ENCODE peak calls at places on chromosome 7, in eight cellular contexts. O is stomach, L is K562, R is left ventricle myocardium inferior, N is WERI-Rb-1, M is mesenchymal stem cell, E is uterus, U is GM12878. C is an unnamed sample.

GRCh38 chr7:116528008-116528789 is 3.4 kb downstream of the CAV1 start:
- DNase-seq in O (no peak), L (no peak), R (peak; percentile 51), N (no peak), M (peak; percentile 98), E (peak; percentile 79), U (no peak), C (no peak)

GRCh38 chr7:22001345-22002004 is 55.8 kb upstream of the CDCA7L start:
- DNase-seq in O (no peak), L (peak; percentile 66), R (no peak), N (no peak), M (peak; percentile 71), E (no peak), U (peak; percentile 13), C (no peak)

GRCh38 chr7:43686991-43687390 is 42.3 kb downstream of the COA1 start:
- DNase-seq in O (no peak), L (no peak), R (no peak), N (no peak), M (no peak), E (no peak), U (no peak), C (no peak)

GRCh38 chr7:117807688-117808087 is 65.6 kb downstream of the CTTNBP2 start:
- DNase-seq in O (no peak), L (no peak), R (no peak), N (no peak), M (no peak), E (no peak), U (no peak), C (no peak)

GRCh38 chr7:83077328-83077727 is 85.4 kb downstream of the PCLO start:
- DNase-seq in O (no peak), L (no peak), R (no peak), N (no peak), M (no peak), E (no peak), U (no peak), C (no peak)

GRCh38 chr7:36396150-36396549 is 6.5 kb downstream of the ANLN start:
- DNase-seq in O (no peak), L (no peak), R (no peak), N (no peak), M (peak; percentile 85), E (no peak), U (no peak), C (no peak)

GRCh38 chr7:141920281-141920680 is 4.1 kb downstream of the OR9A4 start:
- DNase-seq in O (no peak), L (no peak), R (no peak), N (no peak), M (no peak), E (no peak), U (no peak), C (no peak)

GRCh38 chr7:16647435-16647960 is 1.5 kb downstream of the BZW2 start:
- DNase-seq in O (no peak), L (no peak), R (no peak), N (no peak), M (no peak), E (no peak), U (no peak), C (no peak)

GRCh38 chr7:77985974-77986339 is 187.4 kb downstream of the PHTF2 start:
- DNase-seq in O (no peak), L (no peak), R (no peak), N (no peak), M (no peak), E (no peak), U (no peak), C (no peak)

GRCh38 chr7:12458520-12459131 is 55.0 kb upstream of the VWDE start:
- DNase-seq in O (no peak), L (peak; percentile 43), R (no peak), N (peak; percentile 9), M (peak; percentile 62), E (no peak), U (no peak), C (no peak)

GRCh38 chr7:44293561-44294324 is 31.7 kb downstream of the CAMK2B start:
- DNase-seq in O (peak; percentile 25), L (no peak), R (peak; percentile 38), N (peak; percentile 71), M (no peak), E (no peak), U (no peak), C (no peak)

GRCh38 chr7:127650842-127651555 is 995 bp upstream of the SND1 start:
- DNase-seq in O (no peak), L (no peak), R (no peak), N (no peak), M (peak; percentile 70), E (no peak), U (no peak), C (no peak)

GRCh38 chr7:157548691-157549265 is 212.0 kb downstream of the DNAJB6 start:
- DNase-seq in O (no peak), L (no peak), R (no peak), N (peak; percentile 27), M (no peak), E (no peak), U (no peak), C (no peak)

GRCh38 chr7:159240962-159241361 is 96.3 kb upstream of the VIPR2 start:
- DNase-seq in O (no peak), L (no peak), R (no peak), N (no peak), M (no peak), E (no peak), U (no peak), C (no peak)

GRCh38 chr7:139620676-139621344 is 97.3 kb downstream of the CLEC2L start:
- DNase-seq in O (peak; percentile 44), L (peak; percentile 89), R (no peak), N (peak; percentile 64), M (peak; percentile 22), E (peak; percentile 31), U (no peak), C (no peak)

DNA sequence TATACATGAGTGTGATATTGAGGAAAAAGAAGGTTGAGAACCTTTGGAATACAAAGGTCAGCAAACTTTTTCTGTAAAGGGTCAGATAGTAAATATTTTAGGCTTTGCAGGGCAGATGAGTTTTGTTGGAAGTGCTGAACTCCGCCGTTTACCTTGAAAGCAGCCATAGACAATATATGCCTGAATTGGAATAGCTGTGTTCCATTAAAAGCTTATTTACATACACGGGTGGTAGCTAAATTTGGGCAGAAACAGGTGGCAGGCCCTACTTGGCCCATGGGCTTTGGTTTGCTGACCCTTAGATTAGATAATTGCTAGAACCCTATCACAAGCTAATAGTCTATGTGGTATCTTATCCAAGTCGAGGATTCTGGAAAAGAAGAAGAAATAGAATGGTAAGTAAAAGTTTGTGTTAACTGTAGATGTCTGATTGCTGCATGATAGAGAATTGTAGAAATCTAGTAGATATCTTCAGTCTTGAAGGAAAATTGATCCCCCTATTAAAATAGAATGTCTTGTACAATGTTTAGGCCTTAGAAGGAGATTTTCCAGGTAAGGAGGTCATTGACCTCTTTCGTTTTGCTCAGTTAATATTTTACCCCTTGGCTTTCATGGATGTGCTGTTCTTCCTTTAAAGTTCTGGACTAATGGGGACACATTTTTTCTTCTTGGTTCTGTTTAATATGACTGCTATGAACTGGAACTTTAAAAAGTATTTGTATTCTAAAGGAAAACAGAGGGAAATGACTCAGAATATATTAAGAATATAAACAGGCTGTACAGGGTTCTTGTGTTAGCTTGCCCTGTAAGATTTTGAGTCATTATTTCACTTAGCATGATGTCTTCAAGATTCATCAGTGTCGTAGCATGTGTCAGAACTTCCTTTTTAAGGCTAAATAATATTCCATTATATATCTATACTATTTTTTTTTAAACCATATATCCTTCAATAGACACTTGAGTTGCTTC is 8.0 kb downstream of the RBM33 start:
- DNase-seq in O (no peak), L (no peak), R (no peak), N (no peak), M (no peak), E (no peak), U (no peak), C (no peak)
- H3K36me3 ChIP-seq in O (peaks cover 18% of the 10 kb centered on the region), L (peaks cover 31% of the 10 kb centered on the region), R (peaks cover 20% of the 10 kb centered on the region), N (peaks cover 10% of the 10 kb centered on the region), M (peaks cover 6% of the 10 kb centered on the region), E (no peaks in the 10 kb centered on the region), U (peaks cover 3% of the 10 kb centered on the region), C (peaks cover 7% of the 10 kb centered on the region)

GRCh38 chr7:25238056-25238745 is 9.9 kb upstream of the NPVF start:
- DNase-seq in O (no peak), L (no peak), R (no peak), N (no peak), M (no peak), E (no peak), U (no peak), C (no peak)
- H3K27ac ChIP-seq in O (no peak overlapping the region), L (no peak overlapping the region), R (no peak overlapping the region), N (no peak overlapping the region), M (no peak overlapping the region), E (no peak overlapping the region), U (no peak overlapping the region), C (no peak overlapping the region)

DNA sequence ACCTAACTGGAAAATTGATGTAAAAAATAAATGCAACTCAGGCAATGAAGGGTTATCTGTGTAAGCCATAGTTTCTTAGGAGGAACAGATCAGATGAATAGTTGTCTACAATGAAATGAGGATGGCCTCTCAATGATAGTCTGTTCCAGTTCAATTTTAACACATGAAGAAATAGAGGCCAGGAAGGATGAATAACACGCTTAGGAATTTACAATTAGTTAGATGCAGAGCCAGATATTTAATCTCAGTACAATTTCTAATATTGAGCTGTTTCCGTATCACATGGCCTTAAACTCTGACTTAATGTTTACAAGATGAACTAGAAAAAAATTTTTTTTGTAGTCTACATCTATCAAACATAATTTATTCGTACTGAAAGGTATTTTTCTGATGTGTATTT is 176.6 kb downstream of the GALNT11 start:
- DNase-seq in O (no peak), L (no peak), R (no peak), N (no peak), M (peak; percentile 29), E (no peak), U (no peak), C (no peak)
- H3K36me3 ChIP-seq in O (peaks cover 46% of the 10 kb centered on the region), L (peaks cover 66% of the 10 kb centered on the region), R (peaks cover 53% of the 10 kb centered on the region), N (peaks cover 25% of the 10 kb centered on the region), M (peaks cover 6% of the 10 kb centered on the region), E (no peaks in the 10 kb centered on the region), U (peaks cover 10% of the 10 kb centered on the region), C (peaks cover 22% of the 10 kb centered on the region)

GRCh38 chr7:47931005-47931787 is 17.1 kb downstream of the PKD1L1 start:
- DNase-seq in O (no peak), L (no peak), R (no peak), N (no peak), M (no peak), E (no peak), U (no peak), C (no peak)

GRCh38 chr7:47931788-47932425 is 16.4 kb downstream of the PKD1L1 start:
- DNase-seq in O (no peak), L (no peak), R (no peak), N (no peak), M (peak; percentile 36), E (no peak), U (no peak), C (no peak)

GRCh38 chr7:47932466-47933037 is 15.7 kb downstream of the PKD1L1 start:
- DNase-seq in O (no peak), L (no peak), R (no peak), N (no peak), M (no peak), E (no peak), U (no peak), C (no peak)

GRCh38 chr7:47934831-47935230 is 13.4 kb downstream of the PKD1L1 start:
- DNase-seq in O (no peak), L (no peak), R (no peak), N (no peak), M (no peak), E (no peak), U (no peak), C (no peak)

DNA sequence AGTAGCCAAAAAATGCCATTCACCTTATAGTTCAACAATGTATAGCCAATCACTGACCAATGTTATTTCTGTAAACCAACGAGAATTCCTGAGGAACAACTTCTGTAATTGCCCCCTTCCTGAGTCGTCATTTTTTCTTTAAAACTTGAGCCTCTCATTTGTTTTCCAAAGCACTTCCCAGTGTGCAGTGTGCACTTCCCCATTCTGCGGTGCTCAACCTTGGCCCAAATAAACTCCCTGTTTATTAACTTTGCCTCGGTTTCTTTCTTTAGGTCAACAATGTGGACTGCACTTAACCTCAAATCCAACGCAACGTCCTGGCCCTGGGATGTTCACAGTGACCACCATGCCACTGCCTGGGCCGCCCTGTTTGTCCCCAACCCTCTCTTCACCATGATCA is 15.0 kb downstream of the PKD1L1 start:
- DNase-seq in O (no peak), L (no peak), R (no peak), N (no peak), M (no peak), E (no peak), U (no peak), C (no peak)
- H3K27ac ChIP-seq in O (no peak overlapping the region), L (no peak overlapping the region), R (no peak overlapping the region), N (no peak overlapping the region), M (no peak overlapping the region), E (no peak overlapping the region), U (no peak overlapping the region), C (no peak overlapping the region)

C was measured in effector memory CD4-positive, alpha-beta T cell.